ENCODE peak calls at places on chromosome 22, in four cellular contexts. B, P, K and T are unnamed samples.

GRCh38 chr22:33526434-33527107 is 393.7 kb downstream of the LARGE1 start:
- DNase-seq in B (no peak), P (no peak), K (no peak), T (no peak)

GRCh38 chr22:44439356-44440223 is 58.4 kb downstream of the RTL6 start:
- DNase-seq in B (no peak), P (peak), K (no peak), T (no peak)

GRCh38 chr22:20191803-20192202 is 40.9 kb upstream of the CCDC188 start:
- DNase-seq in B (no peak), P (no peak), K (no peak), T (no peak)

GRCh38 chr22:19621372-19622060 is 92.8 kb upstream of the SEPTIN5 start:
- DNase-seq in B (no peak), P (no peak), K (no peak), T (no peak)

GRCh38 chr22:27775087-27775697 is 26.4 kb downstream of the MN1 start:
- DNase-seq in B (no peak), P (no peak), K (no peak), T (no peak)

GRCh38 chr22:49021097-49021925 is 806.4 kb downstream of the BRD1 start:
- DNase-seq in B (no peak), P (no peak), K (no peak), T (no peak)

GRCh38 chr22:39300198-39300830 is 19.1 kb downstream of the RPL3 start:
- DNase-seq in B (no peak), P (peak), K (peak), T (peak)

GRCh38 chr22:48589901-48590300 is 1237.8 kb downstream of the BRD1 start:
- DNase-seq in B (no peak), P (no peak), K (no peak), T (no peak)

GRCh38 chr22:44192098-44192810 is 11.5 kb downstream of the PARVG start:
- DNase-seq in B (peak), P (no peak), K (no peak), T (no peak)

GRCh38 chr22:22141771-22142591 is 102.6 kb upstream of the VPREB1 start:
- DNase-seq in B (no peak), P (no peak), K (no peak), T (no peak)

GRCh38 chr22:43230983-43231723 is 44.2 kb upstream of the TTLL12 start:
- DNase-seq in B (peak), P (peak), K (peak), T (no peak)

GRCh38 chr22:18077639-18078328 is at the start of gene PEX26:
- DNase-seq in B (peak), P (peak), K (peak), T (peak)

GRCh38 chr22:40107244-40107643 is 70.5 kb upstream of the TNRC6B start:
- DNase-seq in B (no peak), P (no peak), K (no peak), T (no peak)

GRCh38 chr22:20112623-20113511 is 3.0 kb upstream of the RANBP1 start:
- DNase-seq in B (no peak), P (no peak), K (peak), T (no peak)

GRCh38 chr22:47146391-47146790 is 383.9 kb downstream of the TBC1D22A start:
- DNase-seq in B (no peak), P (no peak), K (no peak), T (no peak)

GRCh38 chr22:35538801-35539321 is 1.8 kb upstream of the RASD2 start:
- DNase-seq in B (peak), P (no peak), K (peak), T (no peak)

GRCh38 chr22:47797546-47797945 is 1035.1 kb downstream of the TBC1D22A start:
- DNase-seq in B (no peak), P (no peak), K (no peak), T (no peak)

GRCh38 chr22:44392446-44392921 is 79.7 kb upstream of the SHISAL1 start:
- DNase-seq in B (no peak), P (no peak), K (no peak), T (no peak)

GRCh38 chr22:41524809-41525449 is 19.3 kb downstream of the POLR3H start:
- DNase-seq in B (no peak), P (no peak), K (peak), T (no peak)
- TF ChIP-seq CTCF in B (no peak), P (no peak), K (no peak), T (no peak)

DNA sequence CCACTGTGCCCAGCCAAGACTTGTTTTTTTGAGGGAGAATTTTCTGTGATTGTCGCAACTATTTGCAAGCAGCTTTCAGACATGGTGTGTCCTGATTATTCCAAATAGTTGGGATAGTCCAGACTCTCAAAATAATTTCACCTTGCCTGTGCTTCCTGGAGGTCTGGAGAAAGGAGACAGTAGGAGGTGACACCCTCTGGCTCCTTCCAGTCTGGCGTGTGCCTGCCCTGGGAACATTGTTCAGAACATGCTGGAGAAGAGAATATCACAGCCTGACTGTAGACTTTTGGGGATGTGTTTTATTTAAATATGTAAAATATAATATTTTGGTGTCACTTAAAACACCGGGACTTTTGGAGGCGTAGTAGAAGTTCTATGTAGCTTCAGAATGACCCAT is 14.9 kb downstream of the ZNRF3 start:
- DNase-seq in B (no peak), P (no peak), K (no peak), T (no peak)
- H3K27ac ChIP-seq in B (no peak), P (no peak), K (no peak), T (no peak)

GRCh38 chr22:38201718-38202436 is at the start of gene MAFF:
- DNase-seq in B (peak), P (peak), K (peak), T (peak)
- TF ChIP-seq POLR2A in B (no peak), P (peak), K (peak), T (peak)

GRCh38 chr22:26669060-26669481 is 11.7 kb downstream of the MIAT start:
- DNase-seq in B (peak), P (no peak), K (peak), T (no peak)
- TF ChIP-seq CTCF in B (peak), P (no peak), K (peak), T (no peak)

DNA sequence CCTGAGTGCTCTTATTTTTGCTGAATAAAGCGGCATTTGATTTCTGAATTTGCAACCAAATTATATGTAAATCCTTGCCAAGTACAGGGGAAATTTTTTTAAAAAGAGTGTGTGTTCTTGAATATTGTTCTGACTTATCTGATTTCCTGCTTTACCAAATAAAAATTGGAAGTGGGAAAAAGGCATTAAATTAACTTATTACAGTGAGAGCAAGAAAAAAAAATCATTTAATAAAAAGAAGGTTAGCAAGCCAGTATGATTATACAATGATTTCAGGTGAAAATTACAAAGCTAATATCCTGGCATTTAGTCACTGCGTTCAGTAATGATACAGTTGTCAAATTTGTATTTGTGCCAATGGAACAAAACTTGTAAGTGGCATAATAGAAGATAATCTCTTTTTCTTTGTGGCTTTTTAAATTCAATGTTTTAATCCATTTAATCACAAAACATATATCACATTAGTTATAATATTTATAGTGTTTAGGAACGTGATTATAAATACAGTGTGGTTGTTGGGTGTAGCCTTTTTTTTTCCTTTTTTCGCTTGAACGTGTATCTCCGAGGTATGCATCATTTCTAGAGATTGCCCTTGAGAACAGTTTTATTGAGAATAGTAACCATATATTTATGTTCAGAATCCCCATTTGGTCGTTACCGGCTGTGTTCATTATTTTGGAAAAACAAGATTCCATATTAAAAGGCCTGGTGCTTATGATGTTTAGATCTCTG is 82.0 kb upstream of the PPARA start:
- DNase-seq in B (no peak), P (no peak), K (no peak), T (no peak)
- H3K27ac ChIP-seq in B (peak), P (peak), K (peak), T (peak)

GRCh38 chr22:30286331-30286730 is 3.0 kb downstream of the CASTOR1 start:
- DNase-seq in B (no peak), P (no peak), K (no peak), T (no peak)

GRCh38 chr22:30289126-30289979 is at the start of gene CASTOR1:
- DNase-seq in B (peak), P (peak), K (peak), T (peak)

GRCh38 chr22:30286813-30287625 is 2.3 kb downstream of the CASTOR1 start:
- DNase-seq in B (peak), P (peak), K (peak), T (peak)

GRCh38 chr22:30288414-30289125 is 735 bp downstream of the CASTOR1 start:
- DNase-seq in B (peak), P (no peak), K (no peak), T (no peak)

DNA sequence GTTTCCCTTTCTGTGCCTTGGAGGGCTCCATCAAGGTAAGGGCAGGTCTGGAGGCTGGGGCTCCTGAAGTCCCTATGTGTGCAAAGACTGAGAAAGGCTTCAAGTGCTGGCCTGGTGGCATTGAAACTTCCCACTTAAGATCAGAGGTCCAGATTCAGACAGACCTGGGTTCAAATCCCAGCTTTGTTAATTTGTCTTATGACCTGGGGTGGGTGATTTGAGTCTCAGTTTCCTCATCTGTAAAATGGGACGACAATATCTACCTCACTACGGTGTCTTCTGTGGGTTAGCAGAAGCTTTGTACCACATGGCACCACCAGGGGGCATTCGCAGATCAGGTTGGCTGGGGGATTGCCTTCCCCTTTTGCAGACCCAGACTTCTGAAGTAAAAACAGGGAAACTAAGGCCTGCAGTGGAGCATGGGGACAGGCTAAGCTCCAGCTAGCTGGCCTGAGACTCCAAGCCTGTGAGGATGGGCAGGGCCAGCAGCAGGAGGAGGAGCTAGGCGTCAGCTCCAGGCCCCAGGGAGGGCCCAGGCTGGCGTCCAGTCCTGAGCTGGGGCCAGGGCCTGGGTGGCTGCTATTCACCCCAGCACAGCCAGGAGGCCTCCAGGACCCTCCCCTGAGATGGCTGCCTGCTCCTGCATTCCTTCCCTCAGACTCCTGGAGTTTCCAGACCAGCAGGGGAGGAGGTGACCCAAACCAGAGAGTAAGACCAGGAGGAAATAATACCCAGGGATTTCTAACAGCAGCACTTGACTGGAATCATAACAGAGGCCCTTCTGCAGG is 1.5 kb downstream of the CASTOR1 start:
- DNase-seq in B (peak), P (peak), K (peak), T (peak)
- TF ChIP-seq POLR2A in B (peak), P (no peak), K (no peak), T (peak)